ENCODE peak calls at places on chromosomes 1 and 21, in four cellular contexts. One of them, this sample, is unnamed.

GRCh38 chr1:179269071-179269470 is 24.5 kb upstream of the SOAT1 start:
- DNase-seq in H1: no peak
- DNase-seq in breast epithelium: no peak
- DNase-seq in stomach: no peak
- DNase-seq in this sample: no peak

GRCh38 chr1:153985984-153986761 is at the start of gene RAB13:
- DNase-seq in H1: no peak
- DNase-seq in breast epithelium: peak
- DNase-seq in stomach: peak
- DNase-seq in this sample: peak

GRCh38 chr1:172658871-172659453 is at the start of gene FASLG:
- DNase-seq in H1: no peak
- DNase-seq in breast epithelium: no peak
- DNase-seq in stomach: no peak
- DNase-seq in this sample: no peak

GRCh38 chr1:230282157-230282556 is 144.0 kb downstream of the PGBD5 start:
- DNase-seq in H1: no peak
- DNase-seq in breast epithelium: no peak
- DNase-seq in stomach: peak
- DNase-seq in this sample: no peak

GRCh38 chr1:24911651-24912144 is 18.4 kb downstream of the RUNX3 start:
- DNase-seq in H1: no peak
- DNase-seq in breast epithelium: no peak
- DNase-seq in stomach: no peak
- DNase-seq in this sample: no peak

GRCh38 chr1:91952187-91952586 is 3.0 kb downstream of the BRDT start:
- DNase-seq in H1: no peak
- DNase-seq in breast epithelium: no peak
- DNase-seq in stomach: no peak
- DNase-seq in this sample: no peak

GRCh38 chr1:154419620-154420020 is 14.5 kb downstream of the IL6R start:
- DNase-seq in H1: no peak
- DNase-seq in breast epithelium: peak
- DNase-seq in stomach: peak
- DNase-seq in this sample: peak

GRCh38 chr1:55067914-55068313 is 28.6 kb downstream of the PCSK9 start:
- DNase-seq in H1: no peak
- DNase-seq in breast epithelium: no peak
- DNase-seq in stomach: no peak
- DNase-seq in this sample: no peak

GRCh38 chr1:202076050-202076511 is 46.6 kb upstream of the GPR37L1 start:
- DNase-seq in H1: no peak
- DNase-seq in breast epithelium: no peak
- DNase-seq in stomach: peak
- DNase-seq in this sample: no peak

GRCh38 chr1:213745451-213745850 is 242.3 kb upstream of the PROX1 start:
- DNase-seq in H1: no peak
- DNase-seq in breast epithelium: no peak
- DNase-seq in stomach: no peak
- DNase-seq in this sample: no peak

GRCh38 chr21:32806810-32807386 is 35.3 kb upstream of the PAXBP1 start:
- DNase-seq in H1: no peak
- DNase-seq in breast epithelium: no peak
- DNase-seq in stomach: no peak
- DNase-seq in this sample: no peak

GRCh38 chr1:228267962-228268890 is 60.4 kb downstream of the OBSCN start:
- DNase-seq in H1: no peak
- DNase-seq in breast epithelium: no peak
- DNase-seq in stomach: no peak
- DNase-seq in this sample: peak

GRCh38 chr1:40760984-40761383 is 22.6 kb upstream of the KCNQ4 start:
- DNase-seq in H1: no peak
- DNase-seq in breast epithelium: no peak
- DNase-seq in stomach: no peak
- DNase-seq in this sample: no peak
- TF ChIP-seq POLR2AphosphoS5 in H1: no peak
- TF ChIP-seq POLR2AphosphoS5 in breast epithelium: no peak
- TF ChIP-seq POLR2AphosphoS5 in stomach: no peak
- TF ChIP-seq POLR2AphosphoS5 in this sample: no peak

DNA sequence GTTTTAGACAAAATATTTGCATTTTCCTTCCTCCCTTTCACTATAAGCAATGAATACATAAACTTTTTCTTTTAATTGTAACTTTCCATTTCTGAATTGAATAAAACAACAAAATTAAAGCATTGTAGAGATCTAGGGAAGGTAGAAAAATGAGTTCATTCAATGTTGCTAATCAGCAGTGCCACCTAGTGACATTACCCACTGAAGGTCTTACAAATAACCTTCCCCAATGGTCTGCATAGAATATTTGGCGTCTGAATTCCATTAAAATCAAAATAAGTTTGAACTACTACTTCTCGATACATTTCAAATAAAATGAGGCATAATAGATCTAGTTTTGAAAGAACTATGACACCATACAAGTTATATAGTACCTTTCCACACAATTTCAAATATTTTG is 19.6 kb downstream of the FH start:
- DNase-seq in H1: no peak
- DNase-seq in breast epithelium: no peak
- DNase-seq in stomach: no peak
- DNase-seq in this sample: no peak
- TF ChIP-seq CTCF in H1: peak
- TF ChIP-seq CTCF in breast epithelium: no peak
- TF ChIP-seq CTCF in stomach: no peak
- TF ChIP-seq CTCF in this sample: no peak

GRCh38 chr1:21048462-21048861 is 128.2 kb downstream of the EIF4G3 start:
- DNase-seq in H1: no peak
- DNase-seq in breast epithelium: no peak
- DNase-seq in stomach: no peak
- DNase-seq in this sample: no peak

GRCh38 chr1:21046132-21046531 is 130.6 kb downstream of the EIF4G3 start:
- DNase-seq in H1: no peak
- DNase-seq in breast epithelium: no peak
- DNase-seq in stomach: no peak
- DNase-seq in this sample: no peak

GRCh38 chr1:21050031-21050430 is 126.7 kb downstream of the EIF4G3 start:
- DNase-seq in H1: no peak
- DNase-seq in breast epithelium: no peak
- DNase-seq in stomach: no peak
- DNase-seq in this sample: no peak

GRCh38 chr1:21051177-21051576 is 125.5 kb downstream of the EIF4G3 start:
- DNase-seq in H1: no peak
- DNase-seq in breast epithelium: no peak
- DNase-seq in stomach: no peak
- DNase-seq in this sample: no peak

GRCh38 chr1:21052034-21052433 is 124.7 kb downstream of the EIF4G3 start:
- DNase-seq in H1: no peak
- DNase-seq in breast epithelium: no peak
- DNase-seq in stomach: no peak
- DNase-seq in this sample: no peak
- TF ChIP-seq POLR2AphosphoS5 in H1: no peak
- TF ChIP-seq POLR2AphosphoS5 in breast epithelium: no peak
- TF ChIP-seq POLR2AphosphoS5 in stomach: no peak
- TF ChIP-seq POLR2AphosphoS5 in this sample: no peak

GRCh38 chr1:237672748-237673147 is 218.0 kb downstream of the ZP4 start:
- DNase-seq in H1: no peak
- DNase-seq in breast epithelium: no peak
- DNase-seq in stomach: no peak
- DNase-seq in this sample: no peak

GRCh38 chr1:237681210-237681609 is 209.5 kb downstream of the ZP4 start:
- DNase-seq in H1: no peak
- DNase-seq in breast epithelium: no peak
- DNase-seq in stomach: no peak
- DNase-seq in this sample: no peak

GRCh38 chr1:237679687-237680086 is 211.0 kb downstream of the ZP4 start:
- DNase-seq in H1: no peak
- DNase-seq in breast epithelium: no peak
- DNase-seq in stomach: no peak
- DNase-seq in this sample: no peak

GRCh38 chr1:237677979-237678378 is 212.7 kb downstream of the ZP4 start:
- DNase-seq in H1: no peak
- DNase-seq in breast epithelium: no peak
- DNase-seq in stomach: no peak
- DNase-seq in this sample: no peak
- TF ChIP-seq CTCF in H1: peak
- TF ChIP-seq CTCF in breast epithelium: no peak
- TF ChIP-seq CTCF in stomach: no peak
- TF ChIP-seq CTCF in this sample: no peak

DNA sequence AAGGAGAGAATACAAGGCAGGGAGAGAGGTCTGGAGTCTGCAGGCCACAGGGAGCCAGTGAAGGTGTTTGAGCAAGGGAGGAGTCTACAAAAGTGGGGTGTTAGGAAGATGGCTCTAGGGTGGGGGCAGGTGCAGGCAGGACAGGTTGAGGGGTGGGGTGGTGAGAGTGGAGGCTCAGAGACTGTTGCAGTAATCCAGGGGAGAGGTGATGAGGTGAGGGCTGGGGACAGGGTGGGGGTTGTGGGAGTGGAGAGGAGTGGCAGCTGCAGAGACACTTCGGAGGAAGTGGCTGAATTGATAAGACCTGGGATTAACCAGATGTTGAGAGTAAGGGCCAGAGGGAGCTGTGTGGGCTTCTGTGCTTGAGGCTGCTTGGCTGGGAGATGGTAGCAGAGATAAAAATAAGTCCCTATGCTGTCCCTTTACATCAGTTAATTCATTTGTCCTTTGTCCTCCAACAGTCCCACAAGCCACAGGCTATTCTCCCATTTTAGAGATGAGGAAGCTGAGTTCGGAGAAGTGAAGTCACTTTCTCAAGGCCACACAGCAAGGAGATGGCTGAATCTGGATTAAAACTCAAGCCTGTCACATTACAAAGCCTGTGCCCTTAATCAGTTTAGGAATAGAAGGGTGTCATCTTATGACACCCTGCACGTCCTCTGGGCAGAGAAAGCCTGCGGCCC is 54.8 kb upstream of the SYNC start:
- DNase-seq in H1: no peak
- DNase-seq in breast epithelium: no peak
- DNase-seq in stomach: no peak
- DNase-seq in this sample: no peak
- TF ChIP-seq POLR2AphosphoS5 in H1: no peak
- TF ChIP-seq POLR2AphosphoS5 in breast epithelium: no peak
- TF ChIP-seq POLR2AphosphoS5 in stomach: no peak
- TF ChIP-seq POLR2AphosphoS5 in this sample: no peak

GRCh38 chr1:87030740-87031400 is 116.4 kb downstream of the HS2ST1 start:
- DNase-seq in H1: no peak
- DNase-seq in breast epithelium: no peak
- DNase-seq in stomach: no peak
- DNase-seq in this sample: no peak

GRCh38 chr1:87028576-87028975 is 114.1 kb downstream of the HS2ST1 start:
- DNase-seq in H1: no peak
- DNase-seq in breast epithelium: no peak
- DNase-seq in stomach: no peak
- DNase-seq in this sample: no peak

DNA sequence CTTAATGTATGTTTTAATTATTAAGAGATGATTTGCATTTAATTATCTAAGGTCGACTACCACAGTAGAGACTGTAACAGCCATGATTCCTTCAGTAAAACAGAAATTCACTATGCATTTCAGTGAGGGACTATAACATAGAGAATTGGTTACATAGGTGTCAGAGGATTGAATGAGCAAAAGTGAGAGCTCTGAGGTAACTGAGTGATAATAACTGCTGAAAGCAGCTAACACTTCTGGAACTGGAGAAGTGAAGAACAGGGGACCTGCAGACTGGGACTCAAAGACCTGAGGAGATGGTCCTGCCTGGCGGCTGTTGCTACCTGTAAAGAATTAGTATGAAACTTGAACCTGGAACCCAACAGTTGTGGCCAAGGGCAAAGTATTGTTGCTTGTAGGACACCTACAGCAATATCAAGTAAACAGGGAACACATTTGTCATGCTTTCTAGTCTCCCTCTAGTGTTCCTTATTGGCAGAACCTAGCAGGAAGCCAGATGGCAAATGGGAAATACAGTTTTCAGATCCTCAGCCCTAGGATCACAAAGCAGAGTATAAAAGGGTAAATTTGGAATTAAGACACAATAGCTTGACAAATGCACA is 110.6 kb downstream of the HS2ST1 start:
- DNase-seq in H1: no peak
- DNase-seq in breast epithelium: no peak
- DNase-seq in stomach: no peak
- DNase-seq in this sample: no peak
- TF ChIP-seq CTCF in H1: peak
- TF ChIP-seq CTCF in breast epithelium: no peak
- TF ChIP-seq CTCF in stomach: no peak
- TF ChIP-seq CTCF in this sample: no peak

GRCh38 chr1:6585841-6586240 is 6.0 kb downstream of the ZBTB48 start:
- DNase-seq in H1: no peak
- DNase-seq in breast epithelium: no peak
- DNase-seq in stomach: no peak
- DNase-seq in this sample: peak

GRCh38 chr1:6585081-6585722 is 5.4 kb downstream of the ZBTB48 start:
- DNase-seq in H1: no peak
- DNase-seq in breast epithelium: no peak
- DNase-seq in stomach: no peak
- DNase-seq in this sample: no peak

GRCh38 chr1:6582370-6582769 is 2.6 kb downstream of the ZBTB48 start:
- DNase-seq in H1: no peak
- DNase-seq in breast epithelium: no peak
- DNase-seq in stomach: peak
- DNase-seq in this sample: no peak

GRCh38 chr1:6586404-6586816 is 6.6 kb downstream of the ZBTB48 start:
- DNase-seq in H1: no peak
- DNase-seq in breast epithelium: no peak
- DNase-seq in stomach: no peak
- DNase-seq in this sample: peak

DNA sequence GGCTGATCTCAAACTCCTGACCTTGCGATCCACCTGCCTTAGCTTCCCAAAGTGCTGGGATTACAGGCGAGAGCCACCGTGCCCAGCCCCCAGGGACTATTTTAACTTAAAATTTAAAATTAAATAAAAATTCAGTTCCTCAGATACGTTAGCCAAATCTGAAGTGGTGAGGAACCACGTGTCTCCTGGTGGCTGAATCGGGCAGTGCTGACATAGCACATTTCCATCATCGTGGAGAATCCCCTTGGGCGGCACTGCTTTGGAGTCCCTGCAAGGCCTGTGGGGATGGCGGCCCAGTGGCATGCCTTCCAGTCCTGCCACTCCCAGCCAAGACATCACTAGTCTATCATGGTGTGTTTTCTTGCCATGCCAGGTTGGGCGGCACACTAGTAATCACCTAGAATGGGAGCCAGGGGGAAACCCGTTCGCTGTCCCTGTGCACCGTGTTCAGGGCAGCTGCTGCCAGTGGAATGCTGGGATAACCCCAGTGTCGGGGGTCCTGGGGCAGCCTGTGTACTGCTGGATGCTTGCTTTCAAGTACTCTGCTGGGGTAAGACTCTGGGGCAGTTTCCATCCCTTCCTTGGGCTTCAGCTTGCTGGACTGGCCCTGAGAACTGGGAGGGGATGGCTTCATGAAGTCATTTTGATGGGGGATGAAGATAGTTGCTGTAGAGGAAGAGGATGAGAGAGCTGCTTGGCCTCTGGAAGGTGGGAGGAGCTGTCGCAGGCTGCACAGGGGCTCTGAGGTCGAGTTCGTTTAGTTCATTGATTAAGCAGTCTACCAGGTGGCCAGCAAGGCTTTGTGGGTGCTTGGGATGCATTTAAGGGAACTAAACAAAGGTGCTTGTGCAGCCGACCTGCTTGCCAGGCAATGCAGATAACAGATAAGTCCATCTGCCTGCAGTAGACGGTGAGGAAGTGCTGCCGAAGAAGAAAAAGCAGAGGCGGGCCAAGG is 4.6 kb downstream of the ZBTB48 start:
- DNase-seq in H1: no peak
- DNase-seq in breast epithelium: no peak
- DNase-seq in stomach: no peak
- DNase-seq in this sample: no peak
- TF ChIP-seq POLR2AphosphoS5 in H1: no peak
- TF ChIP-seq POLR2AphosphoS5 in breast epithelium: no peak
- TF ChIP-seq POLR2AphosphoS5 in stomach: no peak
- TF ChIP-seq POLR2AphosphoS5 in this sample: no peak

This sample was measured in upper lobe of left lung.